ENCODE peak calls at places on chromosome 4, in nine cellular contexts. E is NCI-H1417; T is HFFc6; B is HFF-Myc; V is A172; I is activated T-helper 9 cell treated with anti-CD3 and anti-CD28 coated beads, Interleukin-2, amount 50 U/mL, for 16 hours; A is activated effector memory CD4-positive, alpha-beta T cell treated with Interleukin-2 at 50 U/mL for 16 hours; D is H7; S is neuronal stem cell. L is an unnamed sample.

GRCh38 chr4:22031423-22031822 is 82.9 kb upstream of the KCNIP4 start:
- DNase-seq in T (no peak), D (no peak), A (no peak), I (no peak), S (no peak), B (no peak), E (no peak), V (no peak), L (no peak)

GRCh38 chr4:53315300-53315699 is 50.6 kb downstream of the SCFD2 start:
- DNase-seq in D (no peak), V (no peak), B (no peak), A (no peak), E (no peak), S (no peak), T (no peak), I (no peak), L (no peak)

GRCh38 chr4:27100713-27101112 is 240.1 kb downstream of the STIM2 start:
- DNase-seq in S (no peak), B (no peak), T (no peak), A (no peak), D (no peak), E (no peak), I (no peak), V (no peak), L (no peak)

GRCh38 chr4:75584067-75584466 is 28.2 kb downstream of the ODAPH start:
- DNase-seq in E (no peak), T (no peak), S (no peak), I (no peak), B (no peak), A (no peak), V (peak), D (no peak), L (no peak)

GRCh38 chr4:3703677-3704521 is 62.3 kb upstream of the ADRA2C start:
- DNase-seq in I (no peak), T (no peak), D (peak), E (no peak), A (no peak), V (peak), B (no peak), S (no peak), L (no peak)

GRCh38 chr4:161929966-161930365 is 233.8 kb downstream of the FSTL5 start:
- DNase-seq in I (no peak), D (no peak), A (no peak), E (no peak), V (peak), B (peak), T (no peak), S (no peak), L (no peak)

GRCh38 chr4:18934197-18934596 is 912.6 kb upstream of the LCORL start:
- DNase-seq in V (no peak), B (no peak), D (no peak), E (no peak), I (no peak), A (no peak), T (peak), S (no peak), L (no peak)

GRCh38 chr4:177596035-177596434 is 153.8 kb upstream of the AGA start:
- DNase-seq in E (no peak), S (no peak), D (no peak), V (peak), A (no peak), B (peak), I (no peak), T (peak), L (peak)

GRCh38 chr4:60805500-60806313 is 394.4 kb upstream of the ADGRL3 start:
- DNase-seq in D (peak), B (peak), T (no peak), E (peak), V (peak), I (no peak), A (no peak), S (peak), L (no peak)

GRCh38 chr4:64670647-64671046 is 261.4 kb upstream of the TECRL start:
- DNase-seq in E (no peak), S (no peak), V (no peak), T (no peak), A (no peak), I (no peak), D (no peak), B (no peak), L (no peak)

GRCh38 chr4:139852612-139853269 is 187.1 kb downstream of the MGST2 start:
- DNase-seq in D (no peak), V (no peak), A (no peak), I (no peak), E (no peak), T (no peak), B (no peak), S (no peak), L (no peak)

GRCh38 chr4:107699466-107700206 is 20.4 kb downstream of the PAPSS1 start:
- DNase-seq in B (no peak), T (no peak), I (no peak), D (no peak), A (no peak), E (no peak), S (no peak), V (no peak), L (no peak)

GRCh38 chr4:103402198-103402597 is 204.1 kb upstream of the CENPE start:
- DNase-seq in E (no peak), T (no peak), B (no peak), I (no peak), S (no peak), D (no peak), V (no peak), A (no peak), L (no peak)

GRCh38 chr4:147760695-147761094 is 28.8 kb downstream of the ARHGAP10 start:
- DNase-seq in B (no peak), T (no peak), D (no peak), E (no peak), I (no peak), A (no peak), S (no peak), V (no peak), L (no peak)

GRCh38 chr4:37662861-37663390 is 23.2 kb downstream of the RELL1 start:
- DNase-seq in T (no peak), V (peak), B (no peak), D (no peak), S (no peak), E (no peak), A (no peak), I (no peak), L (no peak)

GRCh38 chr4:23770011-23770410 is 119.8 kb downstream of the PPARGC1A start:
- DNase-seq in D (no peak), S (no peak), A (no peak), T (no peak), B (no peak), V (peak), I (no peak), E (no peak), L (no peak)

GRCh38 chr4:112075129-112075753 is 70.0 kb upstream of the FAM241A start:
- DNase-seq in T (peak), S (peak), D (peak), V (peak), I (no peak), E (peak), A (no peak), B (peak), L (no peak)

GRCh38 chr4:126038492-126039236 is 723.9 kb downstream of the FAT4 start:
- DNase-seq in V (no peak), S (no peak), E (no peak), B (no peak), I (no peak), T (no peak), A (no peak), D (no peak), L (no peak)

GRCh38 chr4:30847157-30847556 is 127.0 kb downstream of the PCDH7 start:
- DNase-seq in D (peak), T (no peak), B (no peak), S (no peak), I (no peak), V (no peak), A (no peak), E (no peak), L (no peak)

GRCh38 chr4:3352505-3352904 is 59.7 kb downstream of the RGS12 start:
- DNase-seq in S (no peak), V (no peak), T (no peak), D (no peak), B (no peak), A (no peak), E (no peak), I (no peak), L (no peak)

GRCh38 chr4:7424553-7425111 is 10.1 kb downstream of the PSAPL1 start:
- DNase-seq in I (no peak), T (no peak), A (no peak), V (no peak), E (no peak), B (no peak), S (no peak), D (peak), L (peak)

GRCh38 chr4:7876096-7876993 is 63.3 kb downstream of the AFAP1 start:
- DNase-seq in S (no peak), A (peak), B (no peak), V (peak), E (no peak), T (peak), I (peak), D (peak), L (no peak)

GRCh38 chr4:61493470-61493869 is 293.3 kb downstream of the ADGRL3 start:
- DNase-seq in T (no peak), I (no peak), A (no peak), D (peak), S (peak), B (no peak), E (peak), V (no peak), L (no peak)

GRCh38 chr4:16617416-16617815 is 281.0 kb downstream of the LDB2 start:
- DNase-seq in I (no peak), E (no peak), V (no peak), T (peak), B (no peak), A (no peak), D (no peak), S (no peak), L (no peak)

GRCh38 chr4:106058919-106059318 is 163.6 kb downstream of the NPNT start:
- DNase-seq in A (no peak), I (no peak), T (no peak), V (peak), E (no peak), D (no peak), S (no peak), B (no peak), L (no peak)

GRCh38 chr4:162497564-162498167 is 333.9 kb upstream of the FSTL5 start:
- DNase-seq in B (no peak), I (no peak), A (no peak), E (no peak), S (peak), T (peak), D (peak), V (peak), L (no peak)

GRCh38 chr4:76585897-76586360 is 150.9 kb downstream of the SHROOM3 start:
- DNase-seq in D (peak), A (no peak), T (no peak), E (peak), S (peak), I (no peak), B (no peak), V (peak), L (peak)